ENCODE peak calls at places on chromosomes 12 and 14, in seven cellular contexts. I, P, D, U, H, X and A are unnamed samples.

GRCh38 chr12:51746416-51746815 is 102.1 kb downstream of the FIGNL2 start:
- DNase-seq in I (no peak), P (no peak), D (no peak), U (no peak), H (no peak), X (no peak), A (no peak)

GRCh38 chr14:86892167-86892956 is 1100.6 kb downstream of the GALC start:
- DNase-seq in I (no peak), P (no peak), D (no peak), U (no peak), H (no peak), X (no peak), A (no peak)

GRCh38 chr14:55129086-55129427 is at the start of gene LGALS3:
- DNase-seq in I (peak; percentile 85), P (peak; percentile 37), D (peak; percentile 16), U (peak; percentile 18), H (peak; percentile 91), X (no peak), A (peak; percentile 57)

GRCh38 chr14:74579447-74580274 is 32.4 kb downstream of the LTBP2 start:
- DNase-seq in I (peak; percentile 74), P (no peak), D (no peak), U (peak; percentile 83), H (peak; percentile 79), X (peak; percentile 14), A (peak; percentile 56)

GRCh38 chr12:2998789-2999264 is 39.6 kb downstream of the TEAD4 start:
- DNase-seq in I (peak; percentile 99), P (no peak), D (no peak), U (no peak), H (peak; percentile 90), X (no peak), A (no peak)

GRCh38 chr14:32372154-32372553 is 43.1 kb downstream of the AKAP6 start:
- DNase-seq in I (peak; percentile 53), P (no peak), D (no peak), U (no peak), H (peak; percentile 62), X (no peak), A (no peak)

GRCh38 chr14:100573757-100574641 is 13.2 kb downstream of the BEGAIN start:
- DNase-seq in I (no peak), P (no peak), D (no peak), U (no peak), H (no peak), X (no peak), A (no peak)

GRCh38 chr12:54701940-54702592 is 53.9 kb upstream of the DCD start:
- DNase-seq in I (no peak), P (peak; percentile 45), D (peak; percentile 28), U (no peak), H (peak; percentile 22), X (peak; percentile 47), A (peak; percentile 78)

GRCh38 chr14:98956181-98956580 is 315.8 kb downstream of the BCL11B start:
- DNase-seq in I (no peak), P (no peak), D (no peak), U (no peak), H (no peak), X (no peak), A (no peak)

GRCh38 chr12:57090924-57091632 is 2.2 kb downstream of the NAB2 start:
- DNase-seq in I (peak; percentile 54), P (no peak), D (no peak), U (no peak), H (no peak), X (no peak), A (no peak)

GRCh38 chr14:98227000-98227726 is 1044.8 kb downstream of the BCL11B start:
- DNase-seq in I (no peak), P (no peak), D (no peak), U (peak; percentile 72), H (no peak), X (peak; percentile 44), A (no peak)